ENCODE peak calls at places on chromosome 5, in nine cellular contexts. One of them, this sample, is unnamed.

GRCh38 chr5:33601881-33602280 is 161.1 kb downstream of the TARS1 start:
- DNase-seq in left lung: no peak
- DNase-seq in CD8-positive, alpha-beta memory T cell: no peak
- DNase-seq in A549: no peak
- DNase-seq in stomach: no peak
- DNase-seq in spleen: no peak
- DNase-seq in heart right ventricle: no peak
- DNase-seq in right lobe of liver: no peak
- DNase-seq in neural progenitor cell: peak; percentile 61
- DNase-seq in this sample: no peak

GRCh38 chr5:170551622-170552021 is 47.8 kb downstream of the KCNIP1 start:
- DNase-seq in left lung: no peak
- DNase-seq in CD8-positive, alpha-beta memory T cell: no peak
- DNase-seq in A549: no peak
- DNase-seq in stomach: no peak
- DNase-seq in spleen: no peak
- DNase-seq in heart right ventricle: no peak
- DNase-seq in right lobe of liver: no peak
- DNase-seq in neural progenitor cell: no peak
- DNase-seq in this sample: no peak

GRCh38 chr5:34648522-34649158 is 7.5 kb upstream of the RAI14 start:
- DNase-seq in left lung: no peak
- DNase-seq in CD8-positive, alpha-beta memory T cell: no peak
- DNase-seq in A549: no peak
- DNase-seq in stomach: no peak
- DNase-seq in spleen: no peak
- DNase-seq in heart right ventricle: no peak
- DNase-seq in right lobe of liver: no peak
- DNase-seq in neural progenitor cell: no peak
- DNase-seq in this sample: no peak

GRCh38 chr5:152271420-152271819 is 133.7 kb downstream of the NMUR2 start:
- DNase-seq in left lung: no peak
- DNase-seq in CD8-positive, alpha-beta memory T cell: no peak
- DNase-seq in A549: peak; percentile 26
- DNase-seq in stomach: peak; percentile 27
- DNase-seq in spleen: no peak
- DNase-seq in heart right ventricle: peak; percentile 46
- DNase-seq in right lobe of liver: no peak
- DNase-seq in neural progenitor cell: peak; percentile 59
- DNase-seq in this sample: no peak

GRCh38 chr5:4911646-4912403 is 228.3 kb upstream of the ADAMTS16 start:
- DNase-seq in left lung: no peak
- DNase-seq in CD8-positive, alpha-beta memory T cell: no peak
- DNase-seq in A549: no peak
- DNase-seq in stomach: no peak
- DNase-seq in spleen: no peak
- DNase-seq in heart right ventricle: no peak
- DNase-seq in right lobe of liver: no peak
- DNase-seq in neural progenitor cell: no peak
- DNase-seq in this sample: no peak

GRCh38 chr5:9690751-9691150 is 60.6 kb upstream of the TAS2R1 start:
- DNase-seq in left lung: no peak
- DNase-seq in CD8-positive, alpha-beta memory T cell: no peak
- DNase-seq in A549: no peak
- DNase-seq in stomach: no peak
- DNase-seq in spleen: no peak
- DNase-seq in heart right ventricle: no peak
- DNase-seq in right lobe of liver: no peak
- DNase-seq in neural progenitor cell: no peak
- DNase-seq in this sample: no peak

GRCh38 chr5:85077581-85077980 is 692.9 kb upstream of the EDIL3 start:
- DNase-seq in left lung: no peak
- DNase-seq in CD8-positive, alpha-beta memory T cell: no peak
- DNase-seq in A549: no peak
- DNase-seq in stomach: no peak
- DNase-seq in spleen: no peak
- DNase-seq in heart right ventricle: no peak
- DNase-seq in right lobe of liver: no peak
- DNase-seq in neural progenitor cell: no peak
- DNase-seq in this sample: no peak

GRCh38 chr5:56922922-56923321 is 13.5 kb downstream of the SETD9 start:
- DNase-seq in left lung: no peak
- DNase-seq in CD8-positive, alpha-beta memory T cell: no peak
- DNase-seq in A549: no peak
- DNase-seq in stomach: no peak
- DNase-seq in spleen: no peak
- DNase-seq in heart right ventricle: no peak
- DNase-seq in right lobe of liver: no peak
- DNase-seq in neural progenitor cell: no peak
- DNase-seq in this sample: no peak

GRCh38 chr5:23385036-23385435 is 122.4 kb upstream of the PRDM9 start:
- DNase-seq in left lung: no peak
- DNase-seq in CD8-positive, alpha-beta memory T cell: no peak
- DNase-seq in A549: no peak
- DNase-seq in stomach: no peak
- DNase-seq in spleen: no peak
- DNase-seq in heart right ventricle: no peak
- DNase-seq in right lobe of liver: no peak
- DNase-seq in neural progenitor cell: no peak
- DNase-seq in this sample: no peak

GRCh38 chr5:158389786-158390185 is 530.8 kb upstream of the CLINT1 start:
- DNase-seq in left lung: no peak
- DNase-seq in CD8-positive, alpha-beta memory T cell: no peak
- DNase-seq in A549: no peak
- DNase-seq in stomach: no peak
- DNase-seq in spleen: no peak
- DNase-seq in heart right ventricle: no peak
- DNase-seq in right lobe of liver: no peak
- DNase-seq in neural progenitor cell: no peak
- DNase-seq in this sample: no peak
- H3K27ac ChIP-seq in left lung: no peak overlapping the region
- H3K27ac ChIP-seq in CD8-positive, alpha-beta memory T cell: no peak overlapping the region
- H3K27ac ChIP-seq in A549: no peak overlapping the region
- H3K27ac ChIP-seq in stomach: no peak overlapping the region
- H3K27ac ChIP-seq in spleen: no peak overlapping the region
- H3K27ac ChIP-seq in heart right ventricle: no peak overlapping the region
- H3K27ac ChIP-seq in right lobe of liver: no peak overlapping the region
- H3K27ac ChIP-seq in neural progenitor cell: no peak overlapping the region
- H3K27ac ChIP-seq in this sample: no peak overlapping the region

GRCh38 chr5:177131711-177132503 is 1.7 kb upstream of the NSD1 start:
- DNase-seq in left lung: no peak
- DNase-seq in CD8-positive, alpha-beta memory T cell: no peak
- DNase-seq in A549: no peak
- DNase-seq in stomach: peak; percentile 28
- DNase-seq in spleen: peak; percentile 83
- DNase-seq in heart right ventricle: no peak
- DNase-seq in right lobe of liver: no peak
- DNase-seq in neural progenitor cell: peak; percentile 35
- DNase-seq in this sample: no peak

GRCh38 chr5:177132504-177133118 is 962 bp upstream of the NSD1 start:
- DNase-seq in left lung: peak; percentile 50
- DNase-seq in CD8-positive, alpha-beta memory T cell: peak; percentile 63
- DNase-seq in A549: no peak
- DNase-seq in stomach: no peak
- DNase-seq in spleen: peak; percentile 85
- DNase-seq in heart right ventricle: no peak
- DNase-seq in right lobe of liver: peak; percentile 53
- DNase-seq in neural progenitor cell: peak; percentile 84
- DNase-seq in this sample: no peak

GRCh38 chr5:177133845-177134652 is 476 bp downstream of the NSD1 start:
- DNase-seq in left lung: peak; percentile 56
- DNase-seq in CD8-positive, alpha-beta memory T cell: peak; percentile 49
- DNase-seq in A549: peak; percentile 63
- DNase-seq in stomach: peak; percentile 49
- DNase-seq in spleen: peak; percentile 93
- DNase-seq in heart right ventricle: no peak
- DNase-seq in right lobe of liver: peak; percentile 63
- DNase-seq in neural progenitor cell: peak; percentile 91
- DNase-seq in this sample: no peak

GRCh38 chr5:177133119-177133844 is at the start of gene NSD1:
- DNase-seq in left lung: peak; percentile 93
- DNase-seq in CD8-positive, alpha-beta memory T cell: peak; percentile 90
- DNase-seq in A549: peak; percentile 76
- DNase-seq in stomach: peak; percentile 88
- DNase-seq in spleen: peak; percentile 99
- DNase-seq in heart right ventricle: peak; percentile 87
- DNase-seq in right lobe of liver: peak; percentile 93
- DNase-seq in neural progenitor cell: peak; percentile 98
- DNase-seq in this sample: peak; percentile 71

DNA sequence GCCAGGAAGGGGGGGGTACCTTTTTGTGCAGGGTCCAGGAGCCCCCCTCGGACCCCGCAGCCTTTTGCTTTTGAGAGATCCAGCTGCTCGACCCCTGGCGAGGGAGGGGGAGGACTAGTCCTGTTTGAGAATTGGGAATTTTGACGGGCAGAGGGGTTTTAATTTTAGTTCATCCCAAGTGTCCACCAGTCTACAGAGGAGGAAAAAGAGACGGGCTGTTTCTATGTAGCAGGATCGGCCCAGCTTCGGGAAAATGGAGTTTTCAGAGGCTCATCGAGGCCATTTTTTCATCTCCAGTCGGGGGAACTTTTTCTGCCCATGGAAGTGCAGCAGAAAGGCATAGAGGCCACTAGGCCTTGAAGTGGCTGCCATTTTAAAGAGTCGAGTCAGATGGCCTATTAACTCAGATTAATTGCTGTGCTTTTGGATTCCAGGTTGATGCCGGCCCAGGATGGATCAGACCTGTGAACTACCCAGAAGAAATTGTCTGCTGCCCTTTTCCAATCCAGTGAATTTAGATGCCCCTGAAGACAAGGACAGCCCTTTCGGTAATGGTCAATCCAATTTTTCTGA is 1.2 kb downstream of the NSD1 start:
- DNase-seq in left lung: no peak
- DNase-seq in CD8-positive, alpha-beta memory T cell: no peak
- DNase-seq in A549: no peak
- DNase-seq in stomach: no peak
- DNase-seq in spleen: no peak
- DNase-seq in heart right ventricle: no peak
- DNase-seq in right lobe of liver: no peak
- DNase-seq in neural progenitor cell: no peak
- DNase-seq in this sample: no peak
- H3K4me3 ChIP-seq in left lung: peak overlapping the region; percentile 70
- H3K4me3 ChIP-seq in CD8-positive, alpha-beta memory T cell: peak overlapping the region; percentile 65
- H3K4me3 ChIP-seq in A549: peak overlapping the region; percentile 80
- H3K4me3 ChIP-seq in stomach: peak overlapping the region; percentile 77
- H3K4me3 ChIP-seq in spleen: peak overlapping the region; percentile 69
- H3K4me3 ChIP-seq in heart right ventricle: peak overlapping the region; percentile 72
- H3K4me3 ChIP-seq in right lobe of liver: peak overlapping the region; percentile 85
- H3K4me3 ChIP-seq in neural progenitor cell: peak overlapping the region; percentile 78
- H3K4me3 ChIP-seq in this sample: peak overlapping the region; percentile 96

GRCh38 chr5:174348582-174348981 is 303.1 kb downstream of the NSG2 start:
- DNase-seq in left lung: no peak
- DNase-seq in CD8-positive, alpha-beta memory T cell: no peak
- DNase-seq in A549: no peak
- DNase-seq in stomach: no peak
- DNase-seq in spleen: no peak
- DNase-seq in heart right ventricle: no peak
- DNase-seq in right lobe of liver: no peak
- DNase-seq in neural progenitor cell: no peak
- DNase-seq in this sample: no peak
- H3K27ac ChIP-seq in left lung: no peak overlapping the region
- H3K27ac ChIP-seq in CD8-positive, alpha-beta memory T cell: no peak overlapping the region
- H3K27ac ChIP-seq in A549: no peak overlapping the region
- H3K27ac ChIP-seq in stomach: no peak overlapping the region
- H3K27ac ChIP-seq in spleen: no peak overlapping the region
- H3K27ac ChIP-seq in heart right ventricle: no peak overlapping the region
- H3K27ac ChIP-seq in right lobe of liver: no peak overlapping the region
- H3K27ac ChIP-seq in neural progenitor cell: no peak overlapping the region
- H3K27ac ChIP-seq in this sample: no peak overlapping the region

GRCh38 chr5:150303070-150303595 is 428 bp upstream of the ARSI start:
- DNase-seq in left lung: no peak
- DNase-seq in CD8-positive, alpha-beta memory T cell: no peak
- DNase-seq in A549: no peak
- DNase-seq in stomach: no peak
- DNase-seq in spleen: no peak
- DNase-seq in heart right ventricle: no peak
- DNase-seq in right lobe of liver: no peak
- DNase-seq in neural progenitor cell: peak; percentile 63
- DNase-seq in this sample: no peak
- H3K4me3 ChIP-seq in left lung: no peak overlapping the region
- H3K4me3 ChIP-seq in CD8-positive, alpha-beta memory T cell: no peak overlapping the region
- H3K4me3 ChIP-seq in A549: peak overlapping the region; percentile 58
- H3K4me3 ChIP-seq in stomach: peak overlapping the region; percentile 40
- H3K4me3 ChIP-seq in spleen: no peak overlapping the region
- H3K4me3 ChIP-seq in heart right ventricle: peak overlapping the region; percentile 43
- H3K4me3 ChIP-seq in right lobe of liver: no peak overlapping the region
- H3K4me3 ChIP-seq in neural progenitor cell: peak overlapping the region; percentile 49
- H3K4me3 ChIP-seq in this sample: peak overlapping the region; percentile 47

GRCh38 chr5:157283434-157283833 is 17.5 kb downstream of the CYFIP2 start:
- DNase-seq in left lung: no peak
- DNase-seq in CD8-positive, alpha-beta memory T cell: no peak
- DNase-seq in A549: no peak
- DNase-seq in stomach: no peak
- DNase-seq in spleen: peak; percentile 81
- DNase-seq in heart right ventricle: no peak
- DNase-seq in right lobe of liver: no peak
- DNase-seq in neural progenitor cell: no peak
- DNase-seq in this sample: no peak
- H3K27ac ChIP-seq in left lung: no peak overlapping the region
- H3K27ac ChIP-seq in CD8-positive, alpha-beta memory T cell: no peak overlapping the region
- H3K27ac ChIP-seq in A549: no peak overlapping the region
- H3K27ac ChIP-seq in stomach: no peak overlapping the region
- H3K27ac ChIP-seq in spleen: peak overlapping the region; percentile 8
- H3K27ac ChIP-seq in heart right ventricle: peak overlapping the region; percentile 65
- H3K27ac ChIP-seq in right lobe of liver: no peak overlapping the region
- H3K27ac ChIP-seq in neural progenitor cell: no peak overlapping the region
- H3K27ac ChIP-seq in this sample: no peak overlapping the region

GRCh38 chr5:173065155-173065554 is 9.0 kb downstream of the CREBRF start:
- DNase-seq in left lung: no peak
- DNase-seq in CD8-positive, alpha-beta memory T cell: no peak
- DNase-seq in A549: no peak
- DNase-seq in stomach: no peak
- DNase-seq in spleen: no peak
- DNase-seq in heart right ventricle: no peak
- DNase-seq in right lobe of liver: no peak
- DNase-seq in neural progenitor cell: no peak
- DNase-seq in this sample: no peak
- H3K4me3 ChIP-seq in left lung: no peak overlapping the region
- H3K4me3 ChIP-seq in CD8-positive, alpha-beta memory T cell: no peak overlapping the region
- H3K4me3 ChIP-seq in A549: no peak overlapping the region
- H3K4me3 ChIP-seq in stomach: no peak overlapping the region
- H3K4me3 ChIP-seq in spleen: no peak overlapping the region
- H3K4me3 ChIP-seq in heart right ventricle: no peak overlapping the region
- H3K4me3 ChIP-seq in right lobe of liver: no peak overlapping the region
- H3K4me3 ChIP-seq in neural progenitor cell: no peak overlapping the region
- H3K4me3 ChIP-seq in this sample: no peak overlapping the region

DNA sequence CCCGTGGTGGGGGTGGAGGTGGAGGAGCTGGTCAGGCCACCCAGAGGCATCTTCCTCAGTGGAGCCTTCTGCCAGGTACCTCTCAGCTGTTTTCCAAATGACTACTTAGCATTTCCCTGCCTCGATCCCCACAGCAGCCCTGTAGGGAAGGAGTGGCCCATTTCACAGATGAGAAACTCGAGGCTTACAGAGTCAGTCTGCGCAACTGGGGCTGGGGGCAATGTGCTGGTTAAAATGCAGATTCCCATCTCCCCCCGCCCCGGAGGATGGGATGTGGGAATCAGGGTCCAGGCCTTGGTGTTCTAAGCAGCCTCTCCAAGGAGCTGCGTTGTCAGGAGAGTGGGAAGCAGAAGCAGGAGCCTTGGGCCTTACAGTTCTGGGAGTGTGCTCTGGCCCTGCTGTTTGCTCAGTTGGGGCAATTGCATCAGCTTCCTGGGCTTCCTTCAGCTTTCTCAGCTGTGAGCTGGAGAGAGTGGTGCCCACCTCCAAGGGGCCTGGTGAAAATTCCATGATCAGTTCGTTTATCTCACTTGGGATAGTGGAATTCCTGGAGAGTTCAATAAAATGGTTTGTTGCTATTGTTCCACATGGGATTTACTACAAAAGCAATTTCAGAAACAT is 19.4 kb downstream of the ERGIC1 start:
- DNase-seq in left lung: no peak
- DNase-seq in CD8-positive, alpha-beta memory T cell: no peak
- DNase-seq in A549: no peak
- DNase-seq in stomach: no peak
- DNase-seq in spleen: no peak
- DNase-seq in heart right ventricle: no peak
- DNase-seq in right lobe of liver: no peak
- DNase-seq in neural progenitor cell: no peak
- DNase-seq in this sample: no peak
- H3K27ac ChIP-seq in left lung: no peak overlapping the region
- H3K27ac ChIP-seq in CD8-positive, alpha-beta memory T cell: peak overlapping the region; percentile 24
- H3K27ac ChIP-seq in A549: peak overlapping the region; percentile 99
- H3K27ac ChIP-seq in stomach: peak overlapping the region; percentile 74
- H3K27ac ChIP-seq in spleen: peak overlapping the region; percentile 2
- H3K27ac ChIP-seq in heart right ventricle: no peak overlapping the region
- H3K27ac ChIP-seq in right lobe of liver: peak overlapping the region; percentile 92
- H3K27ac ChIP-seq in neural progenitor cell: no peak overlapping the region
- H3K27ac ChIP-seq in this sample: peak overlapping the region; percentile 92

This sample was measured in esophagus squamous epithelium.